ENCODE peak calls at places on chromosome 20, in seven cellular contexts. One of them, this sample, is unnamed.

GRCh38 chr20:45402946-45403345 is 5.1 kb upstream of the DBNDD2 start:
- DNase-seq in dorsolateral prefrontal cortex: no peak
- DNase-seq in hypothalamus: no peak
- DNase-seq in psoas muscle: no peak
- DNase-seq in SK-N-SH: no peak
- DNase-seq in fibroblast of pulmonary artery: peak
- DNase-seq in stimulated activated CD8-positive, alpha-beta memory T cell treated with anti-CD3 and anti-CD28 coated beads, Interleukin-7, amount 100 ng/mL, for 24 hours: no peak
- DNase-seq in this sample: no peak

GRCh38 chr20:17875106-17875980 is 93.3 kb downstream of the SNX5 start:
- DNase-seq in SK-N-SH: no peak
- DNase-seq in hypothalamus: no peak
- DNase-seq in dorsolateral prefrontal cortex: no peak
- DNase-seq in fibroblast of pulmonary artery: peak
- DNase-seq in stimulated activated CD8-positive, alpha-beta memory T cell treated with anti-CD3 and anti-CD28 coated beads, Interleukin-7, amount 100 ng/mL, for 24 hours: no peak
- DNase-seq in psoas muscle: peak
- DNase-seq in this sample: peak

GRCh38 chr20:51624157-51624731 is 81.7 kb upstream of the NFATC2 start:
- DNase-seq in fibroblast of pulmonary artery: peak
- DNase-seq in SK-N-SH: peak
- DNase-seq in stimulated activated CD8-positive, alpha-beta memory T cell treated with anti-CD3 and anti-CD28 coated beads, Interleukin-7, amount 100 ng/mL, for 24 hours: peak
- DNase-seq in hypothalamus: no peak
- DNase-seq in psoas muscle: peak
- DNase-seq in dorsolateral prefrontal cortex: peak
- DNase-seq in this sample: no peak

GRCh38 chr20:50121858-50122271 is 8.9 kb upstream of the UBE2V1 start:
- DNase-seq in stimulated activated CD8-positive, alpha-beta memory T cell treated with anti-CD3 and anti-CD28 coated beads, Interleukin-7, amount 100 ng/mL, for 24 hours: no peak
- DNase-seq in psoas muscle: no peak
- DNase-seq in SK-N-SH: peak
- DNase-seq in dorsolateral prefrontal cortex: no peak
- DNase-seq in hypothalamus: no peak
- DNase-seq in fibroblast of pulmonary artery: no peak
- DNase-seq in this sample: no peak

GRCh38 chr20:21048841-21049273 is 57.3 kb downstream of the LINC00237 start:
- DNase-seq in dorsolateral prefrontal cortex: no peak
- DNase-seq in stimulated activated CD8-positive, alpha-beta memory T cell treated with anti-CD3 and anti-CD28 coated beads, Interleukin-7, amount 100 ng/mL, for 24 hours: peak
- DNase-seq in SK-N-SH: peak
- DNase-seq in psoas muscle: peak
- DNase-seq in fibroblast of pulmonary artery: peak
- DNase-seq in hypothalamus: peak
- DNase-seq in this sample: no peak

GRCh38 chr20:51906694-51907093 is 104.4 kb upstream of the SALL4 start:
- DNase-seq in dorsolateral prefrontal cortex: no peak
- DNase-seq in stimulated activated CD8-positive, alpha-beta memory T cell treated with anti-CD3 and anti-CD28 coated beads, Interleukin-7, amount 100 ng/mL, for 24 hours: no peak
- DNase-seq in fibroblast of pulmonary artery: no peak
- DNase-seq in psoas muscle: no peak
- DNase-seq in SK-N-SH: no peak
- DNase-seq in hypothalamus: no peak
- DNase-seq in this sample: no peak

GRCh38 chr20:41173791-41174341 is 36.5 kb downstream of the PLCG1 start:
- DNase-seq in psoas muscle: peak
- DNase-seq in dorsolateral prefrontal cortex: peak
- DNase-seq in fibroblast of pulmonary artery: no peak
- DNase-seq in stimulated activated CD8-positive, alpha-beta memory T cell treated with anti-CD3 and anti-CD28 coated beads, Interleukin-7, amount 100 ng/mL, for 24 hours: no peak
- DNase-seq in hypothalamus: no peak
- DNase-seq in SK-N-SH: no peak
- DNase-seq in this sample: no peak

GRCh38 chr20:63708301-63709148 is 686 bp downstream of the ZGPAT start:
- DNase-seq in fibroblast of pulmonary artery: no peak
- DNase-seq in hypothalamus: no peak
- DNase-seq in stimulated activated CD8-positive, alpha-beta memory T cell treated with anti-CD3 and anti-CD28 coated beads, Interleukin-7, amount 100 ng/mL, for 24 hours: no peak
- DNase-seq in dorsolateral prefrontal cortex: no peak
- DNase-seq in psoas muscle: peak
- DNase-seq in SK-N-SH: peak
- DNase-seq in this sample: no peak

GRCh38 chr20:38872491-38873049 is 53.6 kb upstream of the FAM83D start:
- DNase-seq in stimulated activated CD8-positive, alpha-beta memory T cell treated with anti-CD3 and anti-CD28 coated beads, Interleukin-7, amount 100 ng/mL, for 24 hours: no peak
- DNase-seq in dorsolateral prefrontal cortex: no peak
- DNase-seq in psoas muscle: no peak
- DNase-seq in SK-N-SH: no peak
- DNase-seq in hypothalamus: no peak
- DNase-seq in fibroblast of pulmonary artery: no peak
- DNase-seq in this sample: no peak

GRCh38 chr20:23228912-23229311 is 121.7 kb upstream of the NXT1 start:
- DNase-seq in dorsolateral prefrontal cortex: no peak
- DNase-seq in fibroblast of pulmonary artery: peak
- DNase-seq in hypothalamus: no peak
- DNase-seq in SK-N-SH: no peak
- DNase-seq in psoas muscle: no peak
- DNase-seq in stimulated activated CD8-positive, alpha-beta memory T cell treated with anti-CD3 and anti-CD28 coated beads, Interleukin-7, amount 100 ng/mL, for 24 hours: no peak
- DNase-seq in this sample: peak

GRCh38 chr20:13276945-13277582 is 56.0 kb downstream of the ISM1 start:
- DNase-seq in psoas muscle: no peak
- DNase-seq in fibroblast of pulmonary artery: no peak
- DNase-seq in stimulated activated CD8-positive, alpha-beta memory T cell treated with anti-CD3 and anti-CD28 coated beads, Interleukin-7, amount 100 ng/mL, for 24 hours: no peak
- DNase-seq in hypothalamus: no peak
- DNase-seq in SK-N-SH: no peak
- DNase-seq in dorsolateral prefrontal cortex: no peak
- DNase-seq in this sample: no peak

GRCh38 chr20:19210426-19211155 is 1.9 kb upstream of the SLC24A3 start:
- DNase-seq in stimulated activated CD8-positive, alpha-beta memory T cell treated with anti-CD3 and anti-CD28 coated beads, Interleukin-7, amount 100 ng/mL, for 24 hours: no peak
- DNase-seq in fibroblast of pulmonary artery: no peak
- DNase-seq in hypothalamus: no peak
- DNase-seq in dorsolateral prefrontal cortex: no peak
- DNase-seq in psoas muscle: no peak
- DNase-seq in SK-N-SH: no peak
- DNase-seq in this sample: peak

GRCh38 chr20:63100401-63100925 is 93.7 kb upstream of the BHLHE23 start:
- DNase-seq in dorsolateral prefrontal cortex: no peak
- DNase-seq in fibroblast of pulmonary artery: no peak
- DNase-seq in psoas muscle: peak
- DNase-seq in stimulated activated CD8-positive, alpha-beta memory T cell treated with anti-CD3 and anti-CD28 coated beads, Interleukin-7, amount 100 ng/mL, for 24 hours: no peak
- DNase-seq in hypothalamus: no peak
- DNase-seq in SK-N-SH: no peak
- DNase-seq in this sample: no peak

GRCh38 chr20:50292324-50293243 is 102.0 kb downstream of the CEBPB start:
- DNase-seq in stimulated activated CD8-positive, alpha-beta memory T cell treated with anti-CD3 and anti-CD28 coated beads, Interleukin-7, amount 100 ng/mL, for 24 hours: no peak
- DNase-seq in hypothalamus: peak
- DNase-seq in fibroblast of pulmonary artery: peak
- DNase-seq in psoas muscle: peak
- DNase-seq in SK-N-SH: no peak
- DNase-seq in dorsolateral prefrontal cortex: no peak
- DNase-seq in this sample: peak

GRCh38 chr20:24960302-24960801 is 11.3 kb downstream of the CST7 start:
- DNase-seq in SK-N-SH: no peak
- DNase-seq in hypothalamus: no peak
- DNase-seq in psoas muscle: no peak
- DNase-seq in dorsolateral prefrontal cortex: no peak
- DNase-seq in fibroblast of pulmonary artery: no peak
- DNase-seq in stimulated activated CD8-positive, alpha-beta memory T cell treated with anti-CD3 and anti-CD28 coated beads, Interleukin-7, amount 100 ng/mL, for 24 hours: no peak
- DNase-seq in this sample: no peak

GRCh38 chr20:52859156-52859887 is 112.8 kb upstream of the TSHZ2 start:
- DNase-seq in hypothalamus: no peak
- DNase-seq in stimulated activated CD8-positive, alpha-beta memory T cell treated with anti-CD3 and anti-CD28 coated beads, Interleukin-7, amount 100 ng/mL, for 24 hours: no peak
- DNase-seq in fibroblast of pulmonary artery: peak
- DNase-seq in SK-N-SH: peak
- DNase-seq in psoas muscle: no peak
- DNase-seq in dorsolateral prefrontal cortex: no peak
- DNase-seq in this sample: no peak

GRCh38 chr20:4060054-4060795 is 44.9 kb upstream of the RNF24 start:
- DNase-seq in SK-N-SH: no peak
- DNase-seq in dorsolateral prefrontal cortex: no peak
- DNase-seq in psoas muscle: peak
- DNase-seq in fibroblast of pulmonary artery: no peak
- DNase-seq in stimulated activated CD8-positive, alpha-beta memory T cell treated with anti-CD3 and anti-CD28 coated beads, Interleukin-7, amount 100 ng/mL, for 24 hours: no peak
- DNase-seq in hypothalamus: no peak
- DNase-seq in this sample: no peak

GRCh38 chr20:9609892-9610502 is 95.6 kb downstream of the LAMP5 start:
- DNase-seq in hypothalamus: no peak
- DNase-seq in SK-N-SH: peak
- DNase-seq in fibroblast of pulmonary artery: peak
- DNase-seq in stimulated activated CD8-positive, alpha-beta memory T cell treated with anti-CD3 and anti-CD28 coated beads, Interleukin-7, amount 100 ng/mL, for 24 hours: peak
- DNase-seq in dorsolateral prefrontal cortex: peak
- DNase-seq in psoas muscle: no peak
- DNase-seq in this sample: peak

GRCh38 chr20:38357653-38358207 is 11.4 kb downstream of the LBP start:
- DNase-seq in psoas muscle: no peak
- DNase-seq in stimulated activated CD8-positive, alpha-beta memory T cell treated with anti-CD3 and anti-CD28 coated beads, Interleukin-7, amount 100 ng/mL, for 24 hours: no peak
- DNase-seq in SK-N-SH: no peak
- DNase-seq in dorsolateral prefrontal cortex: no peak
- DNase-seq in fibroblast of pulmonary artery: no peak
- DNase-seq in hypothalamus: no peak
- DNase-seq in this sample: no peak

GRCh38 chr20:44204156-44204831 is 6.3 kb downstream of the OSER1 start:
- DNase-seq in SK-N-SH: no peak
- DNase-seq in dorsolateral prefrontal cortex: no peak
- DNase-seq in fibroblast of pulmonary artery: peak
- DNase-seq in stimulated activated CD8-positive, alpha-beta memory T cell treated with anti-CD3 and anti-CD28 coated beads, Interleukin-7, amount 100 ng/mL, for 24 hours: no peak
- DNase-seq in psoas muscle: no peak
- DNase-seq in hypothalamus: no peak
- DNase-seq in this sample: no peak

GRCh38 chr20:54122189-54122588 is 51.6 kb downstream of the CYP24A1 start:
- DNase-seq in SK-N-SH: no peak
- DNase-seq in fibroblast of pulmonary artery: peak
- DNase-seq in psoas muscle: no peak
- DNase-seq in dorsolateral prefrontal cortex: no peak
- DNase-seq in stimulated activated CD8-positive, alpha-beta memory T cell treated with anti-CD3 and anti-CD28 coated beads, Interleukin-7, amount 100 ng/mL, for 24 hours: no peak
- DNase-seq in hypothalamus: no peak
- DNase-seq in this sample: no peak

GRCh38 chr20:50037123-50037522 is 54.3 kb downstream of the SNAI1 start:
- DNase-seq in fibroblast of pulmonary artery: no peak
- DNase-seq in dorsolateral prefrontal cortex: no peak
- DNase-seq in SK-N-SH: no peak
- DNase-seq in hypothalamus: no peak
- DNase-seq in psoas muscle: no peak
- DNase-seq in stimulated activated CD8-positive, alpha-beta memory T cell treated with anti-CD3 and anti-CD28 coated beads, Interleukin-7, amount 100 ng/mL, for 24 hours: no peak
- DNase-seq in this sample: no peak

GRCh38 chr20:36572701-36573102 is 695 bp upstream of the TGIF2 start:
- DNase-seq in hypothalamus: no peak
- DNase-seq in SK-N-SH: peak
- DNase-seq in stimulated activated CD8-positive, alpha-beta memory T cell treated with anti-CD3 and anti-CD28 coated beads, Interleukin-7, amount 100 ng/mL, for 24 hours: no peak
- DNase-seq in dorsolateral prefrontal cortex: no peak
- DNase-seq in psoas muscle: no peak
- DNase-seq in fibroblast of pulmonary artery: no peak
- DNase-seq in this sample: no peak

GRCh38 chr20:38073307-38074010 is 39.9 kb downstream of the RPRD1B start:
- DNase-seq in psoas muscle: no peak
- DNase-seq in hypothalamus: no peak
- DNase-seq in stimulated activated CD8-positive, alpha-beta memory T cell treated with anti-CD3 and anti-CD28 coated beads, Interleukin-7, amount 100 ng/mL, for 24 hours: no peak
- DNase-seq in fibroblast of pulmonary artery: peak
- DNase-seq in SK-N-SH: peak
- DNase-seq in dorsolateral prefrontal cortex: peak
- DNase-seq in this sample: no peak

GRCh38 chr20:2763186-2763585 is 37.2 kb downstream of the CPXM1 start:
- DNase-seq in dorsolateral prefrontal cortex: no peak
- DNase-seq in SK-N-SH: no peak
- DNase-seq in stimulated activated CD8-positive, alpha-beta memory T cell treated with anti-CD3 and anti-CD28 coated beads, Interleukin-7, amount 100 ng/mL, for 24 hours: no peak
- DNase-seq in psoas muscle: no peak
- DNase-seq in hypothalamus: no peak
- DNase-seq in fibroblast of pulmonary artery: no peak
- DNase-seq in this sample: no peak

GRCh38 chr20:24475356-24475755 is 5.9 kb downstream of the SYNDIG1 start:
- DNase-seq in dorsolateral prefrontal cortex: no peak
- DNase-seq in SK-N-SH: no peak
- DNase-seq in stimulated activated CD8-positive, alpha-beta memory T cell treated with anti-CD3 and anti-CD28 coated beads, Interleukin-7, amount 100 ng/mL, for 24 hours: no peak
- DNase-seq in hypothalamus: no peak
- DNase-seq in fibroblast of pulmonary artery: no peak
- DNase-seq in psoas muscle: no peak
- DNase-seq in this sample: no peak

GRCh38 chr20:10721112-10721896 is 47.5 kb upstream of the JAG1 start:
- DNase-seq in stimulated activated CD8-positive, alpha-beta memory T cell treated with anti-CD3 and anti-CD28 coated beads, Interleukin-7, amount 100 ng/mL, for 24 hours: no peak
- DNase-seq in psoas muscle: no peak
- DNase-seq in fibroblast of pulmonary artery: no peak
- DNase-seq in hypothalamus: no peak
- DNase-seq in dorsolateral prefrontal cortex: no peak
- DNase-seq in SK-N-SH: no peak
- DNase-seq in this sample: no peak

GRCh38 chr20:11170565-11170964 is 496.8 kb upstream of the JAG1 start:
- DNase-seq in stimulated activated CD8-positive, alpha-beta memory T cell treated with anti-CD3 and anti-CD28 coated beads, Interleukin-7, amount 100 ng/mL, for 24 hours: no peak
- DNase-seq in psoas muscle: no peak
- DNase-seq in dorsolateral prefrontal cortex: no peak
- DNase-seq in fibroblast of pulmonary artery: peak
- DNase-seq in SK-N-SH: no peak
- DNase-seq in hypothalamus: no peak
- DNase-seq in this sample: no peak

GRCh38 chr20:63021356-63022321 is 14.9 kb upstream of the BHLHE23 start:
- DNase-seq in hypothalamus: no peak
- DNase-seq in fibroblast of pulmonary artery: no peak
- DNase-seq in dorsolateral prefrontal cortex: no peak
- DNase-seq in SK-N-SH: no peak
- DNase-seq in psoas muscle: no peak
- DNase-seq in stimulated activated CD8-positive, alpha-beta memory T cell treated with anti-CD3 and anti-CD28 coated beads, Interleukin-7, amount 100 ng/mL, for 24 hours: no peak
- DNase-seq in this sample: no peak